ENCODE peak calls at places on chromosomes 4 and X, in nine cellular contexts. O is GM12864, U is right atrium auricular region, G is mammary epithelial cell, K is stomach, E is right cardiac atrium, T is epithelial cell of proximal tubule, F is endodermal cell, H is body of pancreas. S is an unnamed sample.
A peak's percentile ranks its signal among the peaks of the same experiment; 100 is the strongest.

GRCh38 chr4:31768756-31769155 is 1048.6 kb downstream of the PCDH7 start:
- DNase-seq in T (no peak), O (no peak), U (no peak), K (no peak), H (no peak), G (no peak), F (no peak), E (no peak), S (no peak)

GRCh38 chr4:24659241-24659961 is 75.0 kb upstream of the DHX15 start:
- DNase-seq in K (no peak), E (no peak), F (peak; percentile 49), G (no peak), H (no peak), O (no peak), T (no peak), U (no peak), S (no peak)

GRCh38 chrX:55919367-55920221 is 202.0 kb downstream of the RRAGB start:
- DNase-seq in F (peak; percentile 52), E (no peak), H (no peak), O (peak; percentile 85), U (no peak), T (no peak), G (peak; percentile 1), K (no peak), S (no peak)

GRCh38 chrX:39854772-39855747 is 242.7 kb downstream of the BCOR start:
- DNase-seq in H (no peak), U (no peak), E (no peak), T (no peak), O (peak; percentile 76), K (no peak), F (no peak), G (no peak), S (no peak)

GRCh38 chr4:54255881-54256280 is 26.8 kb downstream of the PDGFRA start:
- DNase-seq in E (no peak), K (no peak), H (no peak), T (no peak), G (peak; percentile 51), U (no peak), O (no peak), F (no peak), S (no peak)

GRCh38 chrX:11881485-11882170 is 123.6 kb downstream of the MSL3 start:
- DNase-seq in T (no peak), G (peak; percentile 32), F (no peak), H (no peak), E (no peak), O (no peak), U (no peak), K (no peak), S (no peak)

GRCh38 chr4:175330652-175331051 is 412.5 kb downstream of the ADAM29 start:
- DNase-seq in U (no peak), T (no peak), O (no peak), G (peak; percentile 28), E (no peak), F (no peak), H (no peak), K (no peak), S (no peak)

GRCh38 chrX:104695593-104695992 is 129.6 kb downstream of the IL1RAPL2 start:
- DNase-seq in K (no peak), G (no peak), O (no peak), E (no peak), H (no peak), T (no peak), F (no peak), U (no peak), S (no peak)

GRCh38 chrX:134990475-134991473 is at the start of gene SMIM10:
- DNase-seq in G (peak; percentile 29), T (no peak), H (peak; percentile 52), F (peak; percentile 77), O (no peak), E (peak; percentile 87), K (peak; percentile 55), U (peak; percentile 75), S (no peak)

GRCh38 chrX:10612215-10612614 is 8.2 kb downstream of the MID1 start:
- DNase-seq in K (no peak), O (no peak), F (no peak), T (no peak), G (no peak), H (no peak), U (no peak), E (no peak), S (no peak)
- H3K4me3 ChIP-seq in K (no peak overlapping the region), O (no peak overlapping the region), F (no peak overlapping the region), T (peak overlapping the region; percentile 4), G (no peak overlapping the region), H (no peak overlapping the region), U (no peak overlapping the region), E (no peak overlapping the region), S (no peak overlapping the region)

GRCh38 chr4:93829531-93830089 is 1.1 kb downstream of the ATOH1 start:
- DNase-seq in O (no peak), K (no peak), U (no peak), T (no peak), H (no peak), E (no peak), G (no peak), F (peak; percentile 75), S (no peak)
- H3K4me3 ChIP-seq in O (no peak overlapping the region), K (peak overlapping the region; percentile 50), U (no peak overlapping the region), T (no peak overlapping the region), H (no peak overlapping the region), E (peak overlapping the region; percentile 58), G (no peak overlapping the region), F (peak overlapping the region; percentile 73), S (no peak overlapping the region)

GRCh38 chrX:23332888-23333821 is 1.5 kb upstream of the PTCHD1 start:
- DNase-seq in E (no peak), F (peak; percentile 84), U (no peak), G (no peak), O (no peak), K (no peak), H (no peak), T (no peak), S (no peak)

GRCh38 chrX:23332101-23332887 is 2.4 kb upstream of the PTCHD1 start:
- DNase-seq in E (no peak), F (peak; percentile 76), K (no peak), O (no peak), T (no peak), H (no peak), G (no peak), U (no peak), S (no peak)

GRCh38 chrX:23334871-23335599 is 386 bp downstream of the PTCHD1 start:
- DNase-seq in E (no peak), G (no peak), O (no peak), H (no peak), K (no peak), F (peak; percentile 79), T (no peak), U (no peak), S (no peak)

GRCh38 chrX:23334536-23334870 is at the start of gene PTCHD1:
- DNase-seq in K (no peak), G (no peak), O (no peak), F (no peak), E (no peak), T (no peak), U (no peak), H (no peak), S (no peak)

DNA sequence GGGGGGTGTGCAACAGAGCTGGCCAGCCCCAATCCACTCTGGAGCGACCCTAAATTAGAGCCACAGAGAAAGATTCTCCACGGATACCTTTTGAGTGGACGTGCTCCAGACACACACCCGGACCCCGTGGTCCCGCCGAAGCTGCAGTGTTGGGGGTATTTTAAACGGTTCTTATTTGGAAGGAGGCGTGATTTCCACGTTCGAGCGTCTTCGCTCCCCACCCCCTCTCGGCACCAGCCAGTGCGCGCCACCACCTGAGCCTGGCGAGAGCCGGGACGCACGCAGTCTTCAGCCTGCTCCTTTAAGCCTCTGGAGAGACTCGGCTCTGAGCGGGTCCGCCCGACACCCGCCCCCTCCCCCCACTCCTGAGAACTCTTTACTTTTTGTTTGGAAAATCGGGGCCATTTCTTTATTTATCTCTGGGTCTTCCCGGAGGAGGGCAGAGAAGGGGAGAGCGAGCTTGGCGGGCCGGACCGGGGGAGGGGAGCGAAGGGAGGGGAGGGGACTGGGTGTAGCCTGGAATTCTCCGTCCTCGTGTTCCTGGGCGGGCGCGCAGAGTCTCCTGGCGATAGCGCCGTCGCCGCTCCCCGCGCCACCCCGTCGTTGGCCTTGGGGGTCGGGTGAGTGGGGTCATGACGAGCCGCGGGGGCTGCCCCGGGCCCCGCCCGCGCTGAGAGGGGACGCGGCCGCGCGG is 660 bp upstream of the PTCHD1 start:
- DNase-seq in E (no peak), F (peak; percentile 89), T (no peak), G (no peak), O (no peak), K (no peak), U (no peak), H (no peak), S (no peak)
- H3K4me3 ChIP-seq in E (peak overlapping the region; percentile 58), F (peak overlapping the region; percentile 73), T (peak overlapping the region; percentile 30), G (no peak overlapping the region), O (no peak overlapping the region), K (peak overlapping the region; percentile 54), U (no peak overlapping the region), H (no peak overlapping the region), S (peak overlapping the region; percentile 33)

GRCh38 chrX:9241427-9241826 is 207.5 kb upstream of the FAM9B start:
- DNase-seq in K (no peak), T (no peak), O (no peak), G (no peak), U (no peak), E (no peak), F (no peak), H (no peak), S (no peak)
- H3K4me3 ChIP-seq in K (no peak overlapping the region), T (no peak overlapping the region), O (no peak overlapping the region), G (no peak overlapping the region), U (no peak overlapping the region), E (no peak overlapping the region), F (no peak overlapping the region), H (no peak overlapping the region), S (no peak overlapping the region)

DNA sequence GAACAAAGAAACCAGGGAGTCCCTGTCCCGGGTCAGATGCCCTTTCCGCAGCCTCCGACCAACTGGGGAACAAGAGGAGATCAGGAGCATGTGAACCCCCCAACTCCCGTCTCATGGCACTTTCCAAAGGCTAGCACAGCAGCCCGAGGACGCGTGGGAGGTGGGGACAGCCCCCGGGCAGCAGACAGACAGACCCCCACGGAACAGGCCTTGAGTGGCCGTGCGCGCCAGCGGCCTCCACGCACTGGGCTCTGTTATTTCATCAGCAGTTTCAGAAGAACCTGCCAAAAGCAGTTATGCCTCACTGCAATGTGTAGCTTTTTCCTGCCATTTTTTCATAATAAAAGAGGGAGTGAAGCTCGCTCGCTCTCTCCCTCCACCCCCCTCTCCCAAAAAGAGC is 349 bp upstream of the FGF16 start:
- DNase-seq in F (peak; percentile 53), K (no peak), T (no peak), E (no peak), G (no peak), U (no peak), H (peak; percentile 11), O (no peak), S (no peak)
- H3K4me3 ChIP-seq in F (peak overlapping the region; percentile 66), K (peak overlapping the region; percentile 48), T (peak overlapping the region; percentile 50), E (peak overlapping the region; percentile 31), G (no peak overlapping the region), U (peak overlapping the region; percentile 14), H (no peak overlapping the region), O (peak overlapping the region; percentile 46), S (peak overlapping the region; percentile 27)

GRCh38 chr4:140721088-140721421 is 35.1 kb downstream of the TBC1D9 start:
- DNase-seq in F (no peak), O (no peak), T (no peak), H (no peak), G (no peak), U (no peak), K (no peak), E (no peak), S (no peak)
- H3K4me3 ChIP-seq in F (no peak overlapping the region), O (peak overlapping the region; percentile 44), T (peak overlapping the region; percentile 24), H (no peak overlapping the region), G (no peak overlapping the region), U (no peak overlapping the region), K (peak overlapping the region; percentile 36), E (no peak overlapping the region), S (no peak overlapping the region)